ENCODE peak calls at places on chromosomes 6 and 20, in nine cellular contexts. U is ovary, B is stomach, L is tibial nerve, P is uterus, Z is esophagus squamous epithelium, O is Peyer's patch, K is GM12891, S is H54. N is an unnamed sample.

GRCh38 chr6:141117869-141118268 is 1014.9 kb upstream of the GJE1 start:
- DNase-seq in K (no peak), P (no peak), B (no peak), Z (no peak), L (no peak), S (no peak), O (no peak), U (no peak), N (no peak)

GRCh38 chr6:134080171-134080795 is 27.9 kb upstream of the SLC2A12 start:
- DNase-seq in L (no peak), B (peak), S (no peak), U (no peak), K (no peak), Z (no peak), O (peak), P (no peak), N (no peak)

GRCh38 chr6:72049376-72049775 is 163.0 kb downstream of the RIMS1 start:
- DNase-seq in L (no peak), S (no peak), O (no peak), B (no peak), Z (no peak), K (no peak), P (no peak), U (no peak), N (no peak)

GRCh38 chr6:41901882-41902519 is 6.8 kb upstream of the USP49 start:
- DNase-seq in L (peak), Z (no peak), P (no peak), U (no peak), K (peak), B (no peak), O (peak), S (no peak), N (no peak)

GRCh38 chr6:51045548-51045947 is 226.9 kb downstream of the TFAP2B start:
- DNase-seq in O (no peak), B (no peak), S (no peak), Z (no peak), U (no peak), K (no peak), L (no peak), P (no peak), N (no peak)

GRCh38 chr6:118382126-118382525 is 166.0 kb upstream of the PLN start:
- DNase-seq in B (no peak), P (no peak), S (no peak), Z (no peak), O (no peak), L (no peak), K (no peak), U (no peak), N (no peak)

GRCh38 chr20:42218566-42218965 is 600.4 kb upstream of the CHD6 start:
- DNase-seq in L (no peak), K (no peak), U (no peak), O (no peak), B (no peak), Z (no peak), P (no peak), S (no peak), N (no peak)

GRCh38 chr20:26216025-26216424 is 519.4 kb upstream of the ZNF337 start:
- DNase-seq in L (no peak), K (no peak), U (no peak), S (no peak), O (no peak), B (no peak), Z (no peak), P (no peak), N (no peak)

GRCh38 chr6:14658909-14659561 is 541.5 kb downstream of the CD83 start:
- DNase-seq in K (no peak), Z (no peak), S (no peak), P (no peak), L (peak), O (peak), U (no peak), B (no peak), N (no peak)

GRCh38 chr6:116667620-116668019 is 946 bp downstream of the ZUP1 start:
- DNase-seq in O (no peak), P (no peak), Z (no peak), S (no peak), U (no peak), B (no peak), L (no peak), K (no peak), N (no peak)

GRCh38 chr6:13053080-13053479 is 275.3 kb downstream of the TBC1D7 start:
- DNase-seq in S (no peak), U (no peak), P (no peak), Z (no peak), L (no peak), O (no peak), B (no peak), K (no peak), N (peak)

GRCh38 chr6:38080349-38080748 is 260.8 kb downstream of the ZFAND3 start:
- DNase-seq in Z (no peak), L (no peak), S (no peak), O (no peak), U (no peak), P (no peak), K (no peak), B (no peak), N (no peak)

GRCh38 chr6:64520050-64520449 is 884.4 kb downstream of the PHF3 start:
- DNase-seq in P (no peak), L (no peak), O (no peak), U (no peak), B (no peak), S (peak), Z (no peak), K (no peak), N (no peak)

GRCh38 chr6:72784071-72784470 is 162.2 kb downstream of the KCNQ5 start:
- DNase-seq in L (no peak), O (no peak), P (no peak), U (no peak), K (no peak), Z (no peak), B (no peak), S (no peak), N (no peak)

DNA sequence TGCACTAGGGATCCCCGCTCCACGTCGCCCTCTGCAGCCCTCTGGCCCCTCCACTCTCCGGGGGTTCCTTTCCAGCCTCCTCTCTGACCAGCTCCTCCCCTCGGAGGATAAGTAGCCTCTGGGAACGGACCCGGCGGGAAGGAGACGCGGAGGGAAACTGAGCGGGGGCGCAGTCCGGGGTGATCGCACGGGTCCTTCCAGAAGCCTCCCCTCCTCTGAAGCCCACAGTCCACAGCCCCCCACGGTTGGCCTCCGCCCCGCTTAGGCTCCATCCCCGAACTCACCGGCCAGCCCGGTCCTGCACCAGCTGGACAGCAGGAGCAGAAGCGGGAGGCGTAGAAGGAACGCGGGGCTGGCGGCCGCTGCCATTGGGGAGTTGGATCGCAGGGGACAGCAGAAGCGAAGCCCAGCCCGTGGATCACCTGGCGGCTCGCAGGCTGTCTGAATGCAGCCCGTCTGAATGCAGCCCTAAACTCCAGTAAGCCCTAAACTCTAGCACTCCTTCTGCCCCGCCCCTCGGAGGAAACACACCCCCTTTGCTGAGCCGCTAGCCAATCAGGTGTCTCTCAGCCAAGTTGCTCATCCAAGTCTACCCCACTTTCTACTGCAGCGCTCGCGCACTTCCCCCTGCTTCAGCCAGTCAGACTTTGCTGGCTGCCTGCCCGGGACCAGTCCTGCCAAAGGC is at the start of gene RAET1G:
- DNase-seq in B (peak), P (peak), O (peak), S (peak), Z (peak), K (peak), U (peak), L (peak), N (peak)
- TF ChIP-seq POLR2A in B (no peak), P (no peak), O (no peak), S (peak), Z (peak), K (no peak), U (no peak), L (no peak), N (no peak)

DNA sequence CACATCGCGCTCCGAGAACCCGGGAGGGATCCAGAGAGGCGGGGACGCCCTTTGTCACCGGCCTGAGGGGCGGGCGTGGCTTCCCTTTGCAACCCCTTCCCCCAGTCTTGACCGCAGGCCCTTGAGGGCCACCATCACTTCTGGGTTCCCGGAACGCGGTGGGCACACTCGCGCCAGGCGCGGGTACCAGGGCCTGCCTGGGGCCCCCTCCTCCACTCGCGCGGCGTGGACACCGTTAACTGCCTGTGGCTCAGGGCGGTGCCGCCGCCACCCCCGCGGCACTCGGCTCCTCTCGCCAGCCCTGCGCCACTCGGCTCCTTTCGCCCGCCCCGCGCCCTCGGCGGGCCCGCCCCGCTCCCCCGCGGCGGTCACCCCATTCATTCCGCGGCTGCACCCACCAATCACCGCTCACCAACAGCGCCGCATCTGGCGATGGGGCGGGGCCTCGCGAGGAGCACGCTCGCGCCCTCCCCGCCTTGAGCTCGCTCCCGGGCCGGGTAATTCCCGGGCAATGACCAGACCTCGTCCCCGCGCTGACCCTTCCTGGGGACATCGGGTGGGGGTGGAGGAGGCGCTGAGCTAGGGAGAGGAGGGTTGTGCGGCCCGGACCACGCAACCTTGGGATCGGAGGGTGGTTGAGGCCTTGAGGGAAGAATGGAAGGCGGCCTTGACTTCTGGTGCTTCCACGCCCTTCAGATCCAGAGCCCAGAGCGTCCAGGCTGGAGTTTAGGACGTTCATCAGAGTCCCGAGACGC is 10.5 kb upstream of the ELOVL5 start:
- DNase-seq in O (peak), B (peak), L (peak), P (peak), U (peak), S (peak), Z (peak), K (peak), N (peak)
- TF ChIP-seq POLR2A in O (peak), B (no peak), L (peak), P (peak), U (peak), S (peak), Z (peak), K (no peak), N (peak)

GRCh38 chr6:143586557-143586956 is 75.0 kb upstream of the FUCA2 start:
- DNase-seq in P (no peak), O (no peak), L (no peak), Z (no peak), U (no peak), K (no peak), S (no peak), B (no peak), N (no peak)

GRCh38 chr6:143583542-143584330 is 72.2 kb upstream of the FUCA2 start:
- DNase-seq in U (no peak), L (no peak), P (no peak), Z (no peak), S (no peak), B (no peak), K (no peak), O (no peak), N (no peak)

GRCh38 chr6:143578054-143578453 is 66.5 kb upstream of the FUCA2 start:
- DNase-seq in B (no peak), O (no peak), L (no peak), S (no peak), K (no peak), P (no peak), Z (no peak), U (no peak), N (no peak)

GRCh38 chr6:143579703-143580102 is 68.2 kb upstream of the FUCA2 start:
- DNase-seq in Z (no peak), O (no peak), K (no peak), P (peak), S (peak), U (no peak), L (no peak), B (no peak), N (no peak)

DNA sequence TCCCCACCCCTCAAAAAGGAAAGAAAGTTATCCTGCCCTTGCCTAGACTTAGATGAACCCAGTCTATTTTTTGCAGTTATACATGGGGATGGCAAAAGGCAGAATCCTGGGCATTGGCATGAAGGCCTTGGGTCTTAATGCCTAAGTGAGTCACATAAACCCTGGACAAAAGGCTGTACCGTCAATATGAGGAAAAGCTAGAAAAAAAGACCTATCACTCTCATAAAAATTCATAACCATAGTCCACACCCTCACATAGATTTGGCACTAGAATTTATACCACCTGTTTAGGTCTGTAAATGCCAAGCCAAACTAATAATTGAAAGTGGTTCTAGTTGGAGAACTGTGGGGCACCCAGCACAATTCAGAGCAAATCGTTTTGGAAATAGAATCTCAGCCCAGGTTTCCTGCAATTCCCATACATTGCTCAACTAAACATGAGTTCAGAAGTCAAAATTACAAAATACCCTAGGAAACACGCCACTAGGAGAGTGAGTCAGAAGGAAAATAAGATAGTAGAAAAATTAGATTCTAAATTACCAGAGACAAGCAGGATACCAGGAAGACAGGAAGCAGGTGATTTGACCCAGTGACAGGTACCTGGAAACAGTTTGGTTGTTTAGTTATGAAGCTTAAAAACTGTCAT is 70.4 kb upstream of the FUCA2 start:
- DNase-seq in B (no peak), K (no peak), P (no peak), Z (no peak), U (no peak), S (no peak), O (no peak), L (no peak), N (no peak)
- TF ChIP-seq POLR2A in B (no peak), K (no peak), P (no peak), Z (no peak), U (no peak), S (no peak), O (no peak), L (no peak), N (no peak)

DNA sequence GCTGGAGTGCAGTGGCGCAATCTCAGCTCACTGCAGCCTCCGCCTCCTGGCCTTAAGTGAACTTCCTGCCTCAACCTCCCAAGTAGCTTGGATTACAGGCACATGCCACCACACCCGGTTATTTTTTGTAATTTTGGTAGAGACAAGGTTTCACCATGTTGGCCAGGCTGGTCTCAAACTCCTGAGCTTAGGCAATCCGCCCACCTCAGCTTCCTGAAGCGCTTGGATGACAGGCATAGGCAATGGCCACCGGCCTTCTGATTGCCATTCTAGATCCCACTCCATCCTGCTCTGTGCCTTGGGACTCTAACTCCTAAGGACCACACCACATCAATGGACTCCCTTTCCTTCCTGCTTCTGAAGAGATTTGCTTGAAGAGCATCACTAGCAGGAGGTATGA is 60.6 kb downstream of the SEL1L2 start:
- DNase-seq in B (no peak), S (no peak), L (no peak), K (no peak), Z (no peak), O (no peak), P (no peak), U (no peak), N (no peak)
- TF ChIP-seq POLR2A in B (no peak), S (no peak), L (no peak), K (no peak), Z (no peak), O (no peak), P (no peak), U (no peak), N (no peak)

GRCh38 chr20:43462369-43463132 is 4.9 kb downstream of the SRSF6 start:
- DNase-seq in U (no peak), Z (no peak), L (no peak), B (no peak), S (no peak), K (no peak), P (no peak), O (no peak), N (no peak)
- TF ChIP-seq POLR2A in U (no peak), Z (no peak), L (no peak), B (no peak), S (no peak), K (no peak), P (no peak), O (no peak), N (no peak)

GRCh38 chr20:33729101-33729500 is 2.7 kb upstream of the ZNF341 start:
- DNase-seq in O (no peak), U (no peak), B (no peak), P (no peak), Z (no peak), S (no peak), L (no peak), K (no peak), N (no peak)

GRCh38 chr20:33733654-33734576 is 2.1 kb downstream of the ZNF341 start:
- DNase-seq in L (peak), Z (no peak), S (peak), U (no peak), K (no peak), P (no peak), B (peak), O (peak), N (no peak)

GRCh38 chr20:33731693-33732165 is at the start of gene ZNF341:
- DNase-seq in Z (peak), S (peak), U (peak), O (peak), K (peak), P (peak), B (peak), L (peak), N (peak)

GRCh38 chr20:33730946-33731692 is 677 bp upstream of the ZNF341 start:
- DNase-seq in B (no peak), K (no peak), P (no peak), O (no peak), Z (no peak), U (peak), L (no peak), S (no peak), N (no peak)

DNA sequence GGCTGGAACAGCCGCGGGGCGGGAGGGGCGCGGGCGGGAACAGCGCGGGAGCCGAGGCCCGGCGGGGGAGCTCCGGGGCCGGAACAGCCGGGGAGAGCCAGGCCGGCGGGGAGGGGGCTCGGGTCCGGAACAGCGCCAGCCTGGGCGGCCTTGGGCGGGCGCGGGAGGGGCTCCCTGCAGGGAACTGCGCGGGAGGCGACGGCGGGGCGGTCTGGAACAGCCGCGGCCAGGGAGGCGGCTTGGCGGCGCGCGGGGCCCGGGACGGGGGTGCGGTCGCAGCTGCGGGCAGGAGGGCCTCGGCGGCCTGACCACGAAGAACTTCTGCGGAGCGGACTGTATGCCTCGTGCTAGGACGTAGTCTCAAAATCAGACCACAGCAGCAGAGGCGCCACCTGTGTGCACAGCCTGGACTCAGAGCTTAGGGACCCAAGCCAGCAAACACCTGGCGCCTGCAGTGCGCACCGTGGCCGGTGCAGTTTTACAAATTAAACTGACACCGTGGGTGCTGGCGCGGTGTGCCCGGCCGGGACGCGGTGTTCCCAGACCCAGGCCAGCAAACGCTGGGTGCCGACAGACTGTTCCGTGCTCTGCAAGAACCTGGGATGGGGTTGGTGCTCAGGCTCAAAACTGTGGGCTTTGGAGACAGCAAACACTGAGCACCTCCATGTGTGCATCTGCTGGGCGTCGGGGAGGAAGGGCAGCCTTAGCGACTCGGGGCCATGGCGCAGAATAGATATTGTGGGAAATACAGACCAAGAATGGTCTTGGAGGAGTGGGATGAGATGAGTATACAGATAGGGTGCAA is 572 bp downstream of the ZNF341 start:
- DNase-seq in L (peak), Z (peak), O (peak), U (no peak), B (peak), K (peak), P (peak), S (no peak), N (peak)
- TF ChIP-seq POLR2A in L (no peak), Z (peak), O (peak), U (no peak), B (no peak), K (peak), P (no peak), S (peak), N (peak)

DNA sequence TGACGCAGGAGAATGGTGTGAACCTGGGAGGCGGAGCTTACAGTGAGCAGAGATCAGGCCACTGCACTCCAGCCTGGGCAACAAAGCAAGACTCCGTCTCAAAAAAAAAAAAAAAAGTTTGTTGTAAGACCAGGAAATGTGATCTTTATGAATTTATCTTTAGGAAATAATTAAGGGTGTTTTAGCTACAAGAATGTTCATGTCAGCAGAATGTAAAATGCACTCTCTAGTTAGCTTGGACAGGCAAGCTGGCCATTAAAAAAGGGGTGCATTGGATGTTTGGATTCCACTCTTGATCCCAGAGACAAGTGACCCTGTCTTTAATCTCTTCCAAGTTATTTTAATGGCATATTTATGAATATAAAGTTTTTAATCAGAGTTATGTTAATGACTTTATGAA is 19.6 kb downstream of the ENPP3 start:
- DNase-seq in Z (no peak), K (no peak), U (no peak), B (no peak), L (no peak), O (no peak), S (no peak), P (no peak), N (no peak)
- TF ChIP-seq POLR2A in Z (no peak), K (no peak), U (no peak), B (no peak), L (no peak), O (no peak), S (no peak), P (no peak), N (no peak)

N was measured in gastrocnemius medialis.